ENCODE peak calls at places on chromosome 21, in seven cellular contexts. F is choroid plexus epithelial cell, C is IMR-90, Q is cardiac muscle cell, W is BJ, Y is fibroblast of the aortic adventitia, J is AG10803. I is an unnamed sample.

GRCh38 chr21:44618504-44618903 is 6.6 kb downstream of the KRTAP10-8 start:
- DNase-seq in F (peak), C (peak), Q (no peak), W (no peak), Y (peak), J (peak), I (no peak)

GRCh38 chr21:45282283-45283018 is 5.2 kb downstream of the POFUT2 start:
- DNase-seq in F (no peak), C (no peak), Q (no peak), W (no peak), Y (no peak), J (no peak), I (no peak)

GRCh38 chr21:43611598-43612369 is 47.5 kb downstream of the HSF2BP start:
- DNase-seq in F (peak), C (peak), Q (peak), W (no peak), Y (peak), J (peak), I (peak)

GRCh38 chr21:36820176-36821031 is 121.5 kb downstream of the SIM2 start:
- DNase-seq in F (no peak), C (no peak), Q (peak), W (no peak), Y (no peak), J (no peak), I (no peak)

GRCh38 chr21:37437376-37438080 is 71.0 kb downstream of the DYRK1A start:
- DNase-seq in F (no peak), C (no peak), Q (no peak), W (no peak), Y (peak), J (peak), I (peak)

GRCh38 chr21:27301216-27301615 is 334.3 kb upstream of the ADAMTS5 start:
- DNase-seq in F (no peak), C (peak), Q (no peak), W (no peak), Y (peak), J (peak), I (peak)

GRCh38 chr21:37452222-37452621 is 85.6 kb downstream of the DYRK1A start:
- DNase-seq in F (peak), C (peak), Q (peak), W (peak), Y (peak), J (peak), I (peak)

GRCh38 chr21:42652527-42653491 is 612 bp upstream of the PDE9A start:
- DNase-seq in F (peak), C (peak), Q (peak), W (no peak), Y (no peak), J (peak), I (peak)

GRCh38 chr21:26194811-26195251 is 24.3 kb upstream of the APP start:
- DNase-seq in F (no peak), C (peak), Q (no peak), W (peak), Y (peak), J (peak), I (peak)

GRCh38 chr21:46295177-46295711 is 9.1 kb downstream of the YBEY start:
- DNase-seq in F (peak), C (peak), Q (no peak), W (no peak), Y (no peak), J (peak), I (peak)

GRCh38 chr21:44462090-44462833 is 7.0 kb downstream of the LRRC3 start:
- DNase-seq in F (no peak), C (no peak), Q (no peak), W (no peak), Y (no peak), J (no peak), I (no peak)

GRCh38 chr21:26773058-26773457 is 72.2 kb downstream of the ADAMTS1 start:
- DNase-seq in F (no peak), C (no peak), Q (no peak), W (no peak), Y (no peak), J (no peak), I (no peak)

GRCh38 chr21:45994086-45994661 is 12.6 kb downstream of the COL6A1 start:
- DNase-seq in F (peak), C (no peak), Q (no peak), W (no peak), Y (peak), J (no peak), I (peak)

GRCh38 chr21:42835611-42836401 is 43.5 kb downstream of the WDR4 start:
- DNase-seq in F (no peak), C (no peak), Q (no peak), W (no peak), Y (no peak), J (no peak), I (no peak)

GRCh38 chr21:42807938-42808613 is 71.3 kb downstream of the WDR4 start:
- DNase-seq in F (no peak), C (no peak), Q (no peak), W (no peak), Y (no peak), J (no peak), I (no peak)

GRCh38 chr21:27213328-27213727 is 246.4 kb upstream of the ADAMTS5 start:
- DNase-seq in F (peak), C (peak), Q (peak), W (no peak), Y (peak), J (no peak), I (peak)

GRCh38 chr21:45209685-45210284 is 77.9 kb downstream of the POFUT2 start:
- DNase-seq in F (no peak), C (no peak), Q (no peak), W (no peak), Y (no peak), J (no peak), I (no peak)

GRCh38 chr21:42852925-42853570 is 26.3 kb downstream of the WDR4 start:
- DNase-seq in F (no peak), C (no peak), Q (no peak), W (no peak), Y (no peak), J (no peak), I (no peak)

GRCh38 chr21:44919913-44920693 is 596 bp downstream of the ITGB2 start:
- DNase-seq in F (no peak), C (no peak), Q (no peak), W (no peak), Y (no peak), J (no peak), I (no peak)

GRCh38 chr21:28742527-28742926 is 250.2 kb downstream of the LTN1 start:
- DNase-seq in F (peak), C (peak), Q (no peak), W (no peak), Y (peak), J (peak), I (peak)

DNA sequence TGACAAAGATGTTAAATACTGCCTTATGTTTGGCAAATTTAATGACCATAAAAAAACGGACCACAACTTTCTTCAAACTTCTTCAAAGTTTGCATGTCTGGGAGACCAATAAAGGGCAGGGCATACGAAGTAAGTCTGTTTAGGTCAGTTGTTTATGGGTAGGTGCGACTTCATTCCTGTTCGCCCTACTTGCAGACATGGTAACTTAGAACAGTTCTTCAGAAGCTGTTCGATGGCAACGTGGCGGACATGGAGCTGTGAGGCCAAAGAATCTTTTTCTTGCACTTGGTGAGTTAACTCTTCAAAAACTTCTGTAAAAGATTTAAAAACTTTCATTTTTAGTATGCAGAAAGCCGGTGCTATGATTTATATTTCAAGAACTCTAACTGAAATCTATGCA is 25.9 kb downstream of the C21orf91 start:
- DNase-seq in F (no peak), C (no peak), Q (no peak), W (no peak), Y (no peak), J (no peak), I (no peak)
- H3K4me3 ChIP-seq in F (no peak), C (no peak), Q (no peak), W (no peak), Y (no peak), J (no peak), I (no peak)

DNA sequence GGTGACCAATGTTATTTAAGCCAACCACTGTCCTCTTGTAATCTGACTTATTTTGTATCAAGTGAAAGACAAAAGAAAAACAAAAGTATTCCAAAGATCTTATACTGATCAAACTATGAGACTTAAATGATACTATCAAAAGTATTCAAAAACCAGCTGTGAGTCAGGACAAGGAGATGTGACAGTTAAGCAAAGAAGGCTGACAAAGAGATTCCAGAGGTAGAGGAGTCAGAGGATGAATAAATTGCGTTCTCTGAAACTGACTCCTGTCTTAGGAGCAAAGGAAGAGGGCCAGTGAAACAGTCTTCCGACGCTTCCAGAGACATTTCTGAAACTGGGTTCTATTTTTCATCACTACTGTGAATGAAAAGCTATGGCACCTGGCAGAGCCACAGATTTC is 20.9 kb downstream of the TMEM50B start:
- DNase-seq in F (no peak), C (peak), Q (no peak), W (no peak), Y (no peak), J (no peak), I (no peak)
- TF ChIP-seq CTCF in F (no peak), C (no peak), Q (no peak), W (no peak), Y (no peak), J (no peak), I (no peak)

DNA sequence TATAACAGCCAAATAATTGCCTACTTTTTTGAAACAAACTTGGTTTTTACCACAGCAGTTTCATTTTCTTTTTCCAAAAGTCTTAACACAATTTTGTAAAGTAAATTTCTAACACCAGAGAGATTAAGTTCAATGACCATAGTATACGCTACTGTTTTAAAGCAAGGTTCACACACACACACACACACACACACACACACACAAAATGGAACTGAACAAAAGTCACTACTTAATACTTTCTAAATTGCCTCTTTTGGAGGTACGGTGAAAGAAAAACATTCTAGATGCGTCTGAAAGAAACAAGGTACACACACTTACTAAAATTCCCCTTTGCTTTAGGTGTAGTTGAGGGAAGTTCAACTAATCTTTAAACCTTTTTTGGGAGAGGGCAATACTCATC is 30.1 kb downstream of the C21orf91 start:
- DNase-seq in F (no peak), C (no peak), Q (no peak), W (no peak), Y (no peak), J (no peak), I (no peak)
- H3K4me3 ChIP-seq in F (no peak), C (no peak), Q (no peak), W (no peak), Y (no peak), J (no peak), I (no peak)

GRCh38 chr21:33377221-33377620 is 26.0 kb upstream of the IFNGR2 start:
- DNase-seq in F (no peak), C (no peak), Q (no peak), W (no peak), Y (no peak), J (no peak), I (no peak)

GRCh38 chr21:33372582-33372981 is 30.6 kb upstream of the IFNGR2 start:
- DNase-seq in F (no peak), C (no peak), Q (no peak), W (no peak), Y (no peak), J (no peak), I (no peak)

GRCh38 chr21:33373451-33373850 is 29.8 kb upstream of the IFNGR2 start:
- DNase-seq in F (no peak), C (no peak), Q (no peak), W (no peak), Y (no peak), J (peak), I (no peak)

GRCh38 chr21:33374874-33375644 is 28.2 kb upstream of the IFNGR2 start:
- DNase-seq in F (no peak), C (no peak), Q (no peak), W (no peak), Y (no peak), J (no peak), I (no peak)

DNA sequence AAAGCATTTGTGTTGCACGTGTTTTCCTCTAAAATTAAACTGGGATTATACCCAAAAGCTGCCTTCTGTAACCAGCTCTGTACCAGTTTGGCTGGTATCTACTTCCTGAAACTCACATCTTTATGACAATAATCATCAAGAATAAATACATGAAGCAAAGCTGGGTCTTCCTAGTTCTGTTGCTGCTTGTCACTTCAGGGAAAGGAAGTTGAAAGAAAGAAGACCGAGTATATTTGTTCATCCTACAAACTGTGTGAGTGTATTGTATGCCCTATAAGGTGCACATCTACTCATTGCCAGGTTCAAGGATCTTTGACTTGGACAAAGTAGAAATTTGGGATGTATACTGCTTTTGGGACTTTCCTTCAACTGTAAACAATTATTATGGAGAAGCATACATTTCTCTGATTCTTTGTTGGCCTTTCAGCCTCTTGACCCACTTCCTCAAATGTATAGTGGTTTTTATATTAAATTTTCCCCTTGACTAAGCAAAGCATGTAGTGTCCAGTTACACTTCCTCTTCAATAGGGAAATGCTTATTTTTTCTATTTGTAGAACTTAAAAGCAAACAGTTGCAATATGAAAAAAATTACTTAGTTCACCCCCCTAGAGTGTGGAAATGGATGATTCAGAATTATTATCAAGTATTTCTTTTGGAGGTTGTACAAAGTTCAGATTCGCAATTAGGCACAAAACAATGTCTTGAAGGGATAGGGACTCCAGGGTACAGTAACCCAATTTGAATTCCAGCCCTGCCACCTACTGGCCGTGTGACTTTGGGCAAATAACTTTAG is 28.9 kb upstream of the IFNGR2 start:
- DNase-seq in F (peak), C (peak), Q (peak), W (no peak), Y (peak), J (peak), I (peak)
- TF ChIP-seq CTCF in F (peak), C (peak), Q (peak), W (peak), Y (peak), J (peak), I (peak)

GRCh38 chr21:16589046-16589445 is 859.3 kb downstream of the USP25 start:
- DNase-seq in F (no peak), C (no peak), Q (no peak), W (no peak), Y (no peak), J (no peak), I (peak)
- H3K4me3 ChIP-seq in F (no peak), C (no peak), Q (no peak), W (no peak), Y (no peak), J (peak), I (peak)

GRCh38 chr21:35169574-35169973 is 120.5 kb upstream of the RUNX1 start:
- DNase-seq in F (no peak), C (no peak), Q (no peak), W (no peak), Y (no peak), J (no peak), I (no peak)
- TF ChIP-seq CTCF in F (no peak), C (no peak), Q (no peak), W (no peak), Y (no peak), J (no peak), I (no peak)

DNA sequence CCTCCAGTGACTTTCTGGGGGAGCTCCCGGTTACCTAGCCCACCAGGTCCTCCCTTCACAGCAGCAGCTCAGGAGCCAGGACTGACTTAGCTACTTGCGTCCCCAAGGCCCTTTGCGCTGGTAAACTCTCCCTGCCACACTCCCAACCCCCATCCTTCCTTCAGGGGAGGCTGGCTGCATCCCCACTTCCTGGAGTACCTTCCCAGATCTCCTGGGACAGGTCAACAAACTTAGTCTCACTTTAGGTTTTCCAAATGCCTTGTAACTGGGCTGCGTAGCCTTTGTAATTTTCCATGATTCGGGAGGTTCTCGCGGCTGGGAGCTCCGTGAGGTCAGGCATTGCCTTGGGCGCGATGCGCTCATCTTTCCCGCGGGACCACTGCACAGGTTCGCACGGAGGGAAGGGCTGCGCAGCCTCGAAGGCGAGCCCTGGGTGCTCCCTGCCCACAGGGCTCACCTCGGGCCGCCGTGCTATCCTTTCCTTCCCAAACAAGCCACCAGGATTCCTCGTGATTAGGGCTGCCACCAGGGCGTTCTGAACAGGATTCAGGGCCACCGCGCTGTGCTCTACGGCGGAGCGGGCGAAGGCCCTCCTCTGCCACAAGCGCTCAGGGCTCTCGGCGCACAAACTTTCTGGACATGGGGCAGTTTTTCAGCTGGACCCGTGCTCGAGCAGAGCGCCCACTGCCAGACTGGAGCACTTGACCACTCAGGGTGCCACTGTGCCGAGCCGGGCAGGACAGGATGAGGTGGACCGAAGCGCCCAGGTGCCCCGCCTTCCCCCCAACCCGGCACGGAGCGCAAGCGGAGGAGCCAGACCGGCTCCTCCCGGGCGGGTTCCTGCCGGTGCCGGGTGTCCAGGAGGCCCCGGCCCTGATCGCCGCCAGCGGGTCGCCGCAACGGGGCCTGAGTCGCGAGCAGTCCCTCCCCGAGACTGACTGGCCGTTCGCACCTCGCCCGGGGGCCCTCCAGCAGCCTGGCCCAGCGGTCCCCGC is 1.1 kb downstream of the TMPRSS2 start:
- DNase-seq in F (no peak), C (no peak), Q (peak), W (no peak), Y (no peak), J (no peak), I (no peak)
- H3K4me3 ChIP-seq in F (no peak), C (no peak), Q (peak), W (no peak), Y (no peak), J (no peak), I (no peak)

DNA sequence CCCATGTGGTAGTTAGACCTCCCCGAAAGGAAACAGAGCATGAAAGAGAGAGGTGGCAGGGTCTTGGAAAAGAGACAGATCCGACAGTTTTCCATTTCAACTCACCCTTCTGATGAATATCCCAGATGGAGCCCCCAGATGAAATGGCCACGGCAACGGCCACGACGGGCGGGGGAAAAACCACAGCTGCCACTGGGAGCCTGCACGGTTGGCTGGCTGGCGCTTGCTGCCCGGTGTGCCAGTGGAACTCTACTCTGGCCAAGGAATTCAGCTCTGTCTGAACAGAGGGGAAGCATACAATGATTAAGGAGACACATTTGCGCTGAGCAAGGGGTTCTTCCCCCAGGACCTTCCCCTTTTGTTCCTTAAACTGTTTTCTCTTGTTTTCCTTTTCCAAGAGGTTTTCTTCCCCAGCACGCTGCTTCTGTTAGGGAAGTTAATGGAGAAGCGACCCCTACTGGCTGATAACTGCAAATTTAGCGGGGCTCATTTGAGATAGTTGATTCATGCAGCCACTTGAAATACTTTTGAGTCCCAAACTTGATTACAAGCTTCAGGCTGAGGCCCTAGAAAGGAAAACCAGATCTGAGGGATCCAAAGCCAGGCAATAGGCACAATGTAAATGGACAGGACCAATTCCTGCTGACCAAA is 1122.5 kb downstream of the NCAM2 start:
- DNase-seq in F (peak), C (no peak), Q (no peak), W (no peak), Y (peak), J (no peak), I (peak)
- TF ChIP-seq CTCF in F (peak), C (peak), Q (peak), W (no peak), Y (no peak), J (no peak), I (peak)

I was measured in fibroblast of mammary gland.